ENCODE peak calls at places on chromosome 17, in five cellular contexts. N is cardiac fibroblast; Z is KG1; E is activated CD4-positive, alpha-beta T cell treated with anti-CD3 and anti-CD28 coated beads for 36 hours; S is activated CD8-positive, alpha-beta memory T cell treated with anti-CD3 and anti-CD28 coated beads for 4 hours. B is an unnamed sample.

GRCh38 chr17:27741361-27741861 is 58.9 kb downstream of the NOS2 start:
- DNase-seq in N (peak; percentile 31), Z (no peak), E (no peak), S (no peak), B (no peak)

GRCh38 chr17:1000597-1001490 is 3.9 kb downstream of the TIMM22 start:
- DNase-seq in E (no peak), Z (no peak), N (peak; percentile 61), S (no peak), B (no peak)

GRCh38 chr17:74566132-74566753 is 1.1 kb downstream of the CD300H start:
- DNase-seq in S (no peak), E (peak; percentile 66), Z (no peak), N (peak; percentile 5), B (peak; percentile 40)

GRCh38 chr17:48814504-48814903 is 2.5 kb downstream of the TTLL6 start:
- DNase-seq in N (peak; percentile 64), E (peak; percentile 72), S (peak; percentile 34), Z (peak; percentile 15), B (peak; percentile 59)

GRCh38 chr17:46942441-46943217 is 19.7 kb downstream of the GOSR2 start:
- DNase-seq in S (no peak), N (peak; percentile 83), E (peak; percentile 75), Z (peak; percentile 32), B (peak; percentile 63)

GRCh38 chr17:50115744-50116143 is 14.2 kb downstream of the SAMD14 start:
- DNase-seq in S (no peak), E (no peak), N (no peak), Z (no peak), B (no peak)

GRCh38 chr17:45380046-45380765 is 52.5 kb downstream of the ARHGAP27 start:
- DNase-seq in Z (no peak), S (no peak), E (no peak), N (no peak), B (no peak)

GRCh38 chr17:31310877-31311276 is 3.0 kb downstream of the EVI2B start:
- DNase-seq in Z (no peak), N (no peak), E (peak; percentile 45), S (no peak), B (no peak)

GRCh38 chr17:41651625-41652460 is 27.5 kb upstream of the KRT17 start:
- DNase-seq in S (no peak), E (no peak), N (no peak), Z (no peak), B (peak; percentile 81)

GRCh38 chr17:66627985-66628384 is 206.9 kb upstream of the CACNG5 start:
- DNase-seq in S (no peak), E (no peak), Z (no peak), N (no peak), B (no peak)

GRCh38 chr17:42313389-42313772 is 25.1 kb downstream of the STAT5A start:
- DNase-seq in E (no peak), S (no peak), N (no peak), Z (no peak), B (no peak)

GRCh38 chr17:81291662-81292061 is 3.4 kb downstream of the SLC38A10 start:
- DNase-seq in E (peak; percentile 87), N (peak; percentile 69), Z (no peak), S (peak; percentile 57), B (peak; percentile 87)

GRCh38 chr17:17757391-17757791 is 76.1 kb downstream of the RAI1 start:
- DNase-seq in N (no peak), Z (peak; percentile 36), S (no peak), E (peak; percentile 56), B (no peak)

GRCh38 chr17:10631048-10631700 is 25.9 kb downstream of the MYH3 start:
- DNase-seq in N (peak; percentile 50), S (no peak), Z (no peak), E (peak; percentile 45), B (no peak)

GRCh38 chr17:183021-183420 is 1.6 kb upstream of the DOC2B start:
- DNase-seq in N (no peak), S (no peak), Z (no peak), E (no peak), B (no peak)

GRCh38 chr17:5097101-5097834 is 14.4 kb downstream of the ZNF232 start:
- DNase-seq in S (no peak), Z (no peak), E (peak; percentile 60), N (no peak), B (peak; percentile 66)

GRCh38 chr17:66306413-66306812 is 4.0 kb downstream of the PRKCA start:
- DNase-seq in Z (no peak), E (no peak), S (no peak), N (peak; percentile 79), B (no peak)

GRCh38 chr17:47776330-47777197 is 43.5 kb downstream of the TBX21 start:
- DNase-seq in E (peak; percentile 54), Z (no peak), S (no peak), N (peak; percentile 69), B (peak; percentile 32)

GRCh38 chr17:50939795-50940684 is 73.9 kb upstream of the TOB1 start:
- DNase-seq in N (no peak), Z (no peak), E (no peak), S (no peak), B (no peak)

GRCh38 chr17:17553217-17554195 is 38.0 kb downstream of the PEMT start:
- DNase-seq in Z (no peak), S (no peak), E (no peak), N (no peak), B (no peak)

GRCh38 chr17:59627269-59627668 is 7.6 kb downstream of the CLTC start:
- DNase-seq in E (no peak), Z (no peak), S (no peak), N (no peak), B (no peak)

GRCh38 chr17:6677158-6677831 is 25.7 kb downstream of the C17orf100 start:
- DNase-seq in E (peak; percentile 42), Z (no peak), N (peak; percentile 9), S (no peak), B (no peak)

GRCh38 chr17:45411348-45412105 is 21.1 kb downstream of the ARHGAP27 start:
- DNase-seq in E (no peak), Z (no peak), N (no peak), S (no peak), B (no peak)

B was measured in body of pancreas.